ENCODE peak calls at places on chromosomes 13 and 19, in ten cellular contexts. H is coronary artery, Z is B cell, N is uterus, Q is upper lobe of right lung, X is lower leg skin, C is omental fat pad, K is fibroblast of lung, F is cardiac muscle cell, T is BE2C. M is an unnamed sample.

GRCh38 chr13:50608357-50608756 is 235.1 kb downstream of the DLEU7 start:
- DNase-seq in H (no peak), Z (no peak), N (peak), Q (no peak), X (no peak), C (no peak), K (peak), F (no peak), T (no peak), M (no peak)

GRCh38 chr13:78875792-78876580 is 217.0 kb upstream of the OBI1 start:
- DNase-seq in H (no peak), Z (no peak), N (no peak), Q (no peak), X (no peak), C (no peak), K (no peak), F (no peak), T (no peak), M (no peak)

GRCh38 chr19:43501661-43502418 is 2.7 kb downstream of the PHLDB3 start:
- DNase-seq in H (no peak), Z (no peak), N (peak), Q (no peak), X (no peak), C (no peak), K (no peak), F (no peak), T (no peak), M (no peak)

GRCh38 chr19:40858109-40858508 is 7.9 kb upstream of the CYP2A6 start:
- DNase-seq in H (no peak), Z (no peak), N (no peak), Q (no peak), X (no peak), C (no peak), K (no peak), F (no peak), T (no peak), M (no peak)

GRCh38 chr13:23657056-23657455 is 86.8 kb downstream of the TNFRSF19 start:
- DNase-seq in H (no peak), Z (no peak), N (no peak), Q (no peak), X (no peak), C (no peak), K (no peak), F (no peak), T (no peak), M (no peak)

GRCh38 chr13:21046203-21046602 is 15.2 kb downstream of the LATS2 start:
- DNase-seq in H (no peak), Z (no peak), N (no peak), Q (no peak), X (no peak), C (no peak), K (no peak), F (no peak), T (no peak), M (no peak)

GRCh38 chr19:7526093-7526929 is 3.9 kb downstream of the MCOLN1 start:
- DNase-seq in H (peak), Z (no peak), N (no peak), Q (no peak), X (peak), C (no peak), K (no peak), F (no peak), T (no peak), M (no peak)

GRCh38 chr13:24747248-24748151 is 16.5 kb upstream of the RNF17 start:
- DNase-seq in H (no peak), Z (no peak), N (no peak), Q (peak), X (peak), C (no peak), K (peak), F (peak), T (no peak), M (no peak)

GRCh38 chr13:76832258-76832988 is 53.8 kb downstream of the KCTD12 start:
- DNase-seq in H (no peak), Z (no peak), N (no peak), Q (no peak), X (no peak), C (no peak), K (no peak), F (no peak), T (no peak), M (no peak)

GRCh38 chr13:30257433-30258099 is 49.8 kb downstream of the KATNAL1 start:
- DNase-seq in H (no peak), Z (no peak), N (no peak), Q (no peak), X (no peak), C (no peak), K (no peak), F (no peak), T (no peak), M (no peak)

GRCh38 chr19:42440357-42441046 is 2.2 kb downstream of the CXCL17 start:
- DNase-seq in H (no peak), Z (peak), N (peak), Q (peak), X (peak), C (no peak), K (peak), F (peak), T (peak), M (peak)

GRCh38 chr13:24274452-24274971 is 34.9 kb upstream of the C1QTNF9 start:
- DNase-seq in H (peak), Z (peak), N (no peak), Q (peak), X (no peak), C (no peak), K (peak), F (peak), T (no peak), M (no peak)

GRCh38 chr19:48746738-48747575 is at the start of gene IZUMO1:
- DNase-seq in H (no peak), Z (peak), N (peak), Q (peak), X (peak), C (peak), K (peak), F (peak), T (peak), M (peak)

GRCh38 chr13:43132911-43133310 is 109.5 kb downstream of the DNAJC15 start:
- DNase-seq in H (no peak), Z (no peak), N (no peak), Q (no peak), X (no peak), C (no peak), K (no peak), F (no peak), T (peak), M (no peak)

GRCh38 chr19:36797786-36798108 is 25.1 kb upstream of the ZNF850 start:
- DNase-seq in H (no peak), Z (no peak), N (no peak), Q (no peak), X (no peak), C (no peak), K (no peak), F (no peak), T (no peak), M (no peak)

GRCh38 chr13:95497307-95497943 is 55.1 kb upstream of the CLDN10 start:
- DNase-seq in H (no peak), Z (no peak), N (no peak), Q (no peak), X (no peak), C (no peak), K (no peak), F (no peak), T (no peak), M (no peak)

GRCh38 chr19:46191356-46191755 is 38.2 kb upstream of the IGFL1 start:
- DNase-seq in H (no peak), Z (no peak), N (no peak), Q (no peak), X (no peak), C (no peak), K (no peak), F (no peak), T (no peak), M (no peak)

GRCh38 chr19:35155441-35155840 is 906 bp downstream of the FXYD5 start:
- DNase-seq in H (no peak), Z (no peak), N (no peak), Q (no peak), X (no peak), C (no peak), K (no peak), F (no peak), T (no peak), M (no peak)

GRCh38 chr19:51342631-51343569 is 961 bp upstream of the VSIG10L start:
- DNase-seq in H (no peak), Z (no peak), N (no peak), Q (no peak), X (no peak), C (no peak), K (no peak), F (no peak), T (no peak), M (no peak)

GRCh38 chr13:94947965-94948371 is 235.6 kb upstream of the SOX21 start:
- DNase-seq in H (no peak), Z (no peak), N (no peak), Q (no peak), X (no peak), C (no peak), K (no peak), F (no peak), T (no peak), M (no peak)

GRCh38 chr13:112574476-112575294 is 13.3 kb downstream of the TUBGCP3 start:
- DNase-seq in H (no peak), Z (no peak), N (no peak), Q (no peak), X (no peak), C (no peak), K (peak), F (no peak), T (no peak), M (no peak)

GRCh38 chr19:27776020-27776419 is 1436.9 kb downstream of the UQCRFS1 start:
- DNase-seq in H (no peak), Z (no peak), N (no peak), Q (no peak), X (no peak), C (no peak), K (peak), F (peak), T (peak), M (no peak)

GRCh38 chr19:16594131-16594586 is 21.9 kb upstream of the SLC35E1 start:
- DNase-seq in H (no peak), Z (peak), N (no peak), Q (no peak), X (no peak), C (no peak), K (no peak), F (no peak), T (no peak), M (no peak)
- TF ChIP-seq CTCF in H (no peak), Z (no peak), N (no peak), Q (no peak), X (no peak), C (no peak), K (no peak), F (no peak), T (no peak), M (no peak)

GRCh38 chr19:4210166-4210731 is 19.1 kb upstream of the EBI3 start:
- DNase-seq in H (no peak), Z (no peak), N (no peak), Q (no peak), X (no peak), C (no peak), K (no peak), F (no peak), T (no peak), M (no peak)

GRCh38 chr19:4208385-4209094 is 20.8 kb upstream of the EBI3 start:
- DNase-seq in H (no peak), Z (no peak), N (no peak), Q (no peak), X (no peak), C (no peak), K (no peak), F (peak), T (no peak), M (no peak)

GRCh38 chr19:4201798-4202197 is 19.3 kb downstream of the ANKRD24 start:
- DNase-seq in H (no peak), Z (no peak), N (no peak), Q (no peak), X (no peak), C (no peak), K (no peak), F (no peak), T (no peak), M (no peak)

GRCh38 chr19:4200940-4201542 is 18.6 kb downstream of the ANKRD24 start:
- DNase-seq in H (no peak), Z (no peak), N (no peak), Q (no peak), X (no peak), C (no peak), K (no peak), F (no peak), T (no peak), M (no peak)

DNA sequence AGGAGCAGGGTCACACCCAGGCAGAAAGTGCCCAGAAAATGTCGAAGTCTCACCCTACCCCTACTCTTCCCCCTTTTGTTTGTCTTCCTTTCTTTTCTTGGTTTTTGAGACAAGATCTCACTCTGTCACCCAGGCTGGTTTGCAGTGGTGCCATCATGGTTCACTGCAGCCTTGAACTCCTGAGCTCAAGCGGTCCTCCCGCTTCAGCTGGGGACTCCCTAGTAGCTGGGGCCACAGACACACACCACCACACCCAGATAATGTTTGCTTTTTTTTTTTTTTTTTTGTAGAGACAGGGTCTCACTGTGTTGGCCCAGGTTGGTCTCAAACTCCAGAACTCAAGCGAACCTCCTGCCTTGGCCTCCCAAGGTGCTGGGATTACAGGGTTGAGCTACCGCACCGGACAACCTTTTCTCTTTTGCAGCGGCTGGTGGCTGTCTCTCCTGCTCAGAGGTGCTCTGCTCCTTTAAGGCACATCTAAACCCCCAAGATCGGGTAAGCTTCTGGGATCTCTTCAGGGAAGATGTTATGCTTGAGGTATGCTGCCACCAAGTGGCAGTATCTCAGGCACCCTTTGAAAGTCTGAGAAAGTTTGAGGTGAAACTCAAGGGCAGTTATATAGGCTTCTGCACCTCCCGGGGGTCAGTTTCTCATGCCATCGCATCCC is 22.4 kb upstream of the EBI3 start:
- DNase-seq in H (no peak), Z (no peak), N (no peak), Q (no peak), X (no peak), C (no peak), K (peak), F (peak), T (no peak), M (no peak)
- TF ChIP-seq CTCF in H (no peak), Z (no peak), N (no peak), Q (no peak), X (no peak), C (no peak), K (peak), F (peak), T (peak), M (no peak)

DNA sequence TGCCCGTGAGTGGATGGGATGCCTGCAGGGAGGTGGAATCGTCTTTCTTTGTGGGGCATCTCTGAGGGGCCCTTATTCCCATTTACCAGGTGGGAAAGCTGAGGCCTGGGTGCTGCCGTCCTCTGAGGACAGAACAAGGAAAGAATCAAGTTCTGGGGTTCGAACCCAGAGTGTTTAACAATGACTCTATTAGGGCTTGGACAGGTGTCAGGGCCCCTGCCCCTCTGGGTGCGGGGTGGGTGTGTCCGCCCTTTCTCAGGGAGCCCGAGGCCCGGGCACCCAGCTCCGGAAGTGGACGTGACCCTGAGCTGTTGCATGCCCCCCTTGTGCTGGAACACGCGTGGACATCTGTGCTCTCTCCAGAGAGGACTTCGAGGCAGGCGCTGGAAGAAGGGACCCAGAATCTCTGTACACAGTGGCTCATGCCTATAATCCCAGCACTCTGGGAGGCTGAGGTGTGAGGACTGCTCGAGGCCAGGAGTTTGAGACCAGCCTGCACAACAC is 10.8 kb downstream of the NDUFA11 start:
- DNase-seq in H (no peak), Z (no peak), N (no peak), Q (no peak), X (no peak), C (no peak), K (no peak), F (no peak), T (no peak), M (no peak)
- TF ChIP-seq CTCF in H (no peak), Z (peak), N (no peak), Q (no peak), X (no peak), C (no peak), K (no peak), F (no peak), T (no peak), M (peak)

GRCh38 chr19:4360641-4361151 is 17.3 kb downstream of the MPND start:
- DNase-seq in H (no peak), Z (peak), N (no peak), Q (no peak), X (peak), C (no peak), K (peak), F (peak), T (no peak), M (no peak)

GRCh38 chr19:4361152-4362037 is 18.0 kb downstream of the MPND start:
- DNase-seq in H (no peak), Z (peak), N (no peak), Q (no peak), X (peak), C (no peak), K (peak), F (no peak), T (no peak), M (no peak)

GRCh38 chr19:4363571-4364304 is 20.4 kb downstream of the MPND start:
- DNase-seq in H (no peak), Z (no peak), N (no peak), Q (no peak), X (peak), C (no peak), K (no peak), F (no peak), T (no peak), M (no peak)

GRCh38 chr19:4362038-4362828 is 18.9 kb downstream of the MPND start:
- DNase-seq in H (no peak), Z (no peak), N (no peak), Q (no peak), X (peak), C (no peak), K (no peak), F (no peak), T (no peak), M (no peak)

DNA sequence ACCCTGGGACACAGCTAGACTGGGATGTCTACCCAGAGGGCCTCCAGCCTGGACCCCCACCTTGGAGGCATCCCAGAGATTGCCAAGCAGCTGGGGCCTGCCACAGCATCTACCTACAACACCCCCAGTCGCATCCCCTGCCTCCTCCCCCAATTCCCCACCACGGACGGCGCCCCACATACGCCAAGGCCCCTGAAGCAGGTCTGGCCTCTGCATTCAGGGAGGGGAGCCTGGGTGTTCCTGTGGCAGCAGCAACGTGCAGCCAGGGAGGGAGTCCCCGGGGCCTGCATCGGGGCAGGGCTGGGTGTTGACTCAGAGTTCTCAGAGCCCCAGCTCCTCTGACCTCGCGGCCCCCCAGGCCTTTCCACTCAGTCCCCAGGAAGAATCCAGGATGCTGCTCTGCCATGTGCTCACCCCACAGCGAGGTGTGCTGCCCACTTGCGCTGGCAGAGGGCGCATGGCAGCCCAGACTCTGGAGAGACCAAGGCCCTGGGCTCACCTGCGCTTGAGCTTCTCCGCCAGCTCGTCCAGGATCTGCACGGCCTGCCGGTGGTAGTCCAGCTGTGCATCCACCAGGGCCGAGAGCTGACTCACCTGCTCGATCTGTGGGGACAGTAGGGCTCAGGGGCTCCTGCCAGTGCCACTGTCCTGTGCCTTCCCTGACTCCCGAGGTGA is 19.6 kb downstream of the MPND start:
- DNase-seq in H (no peak), Z (peak), N (no peak), Q (no peak), X (peak), C (no peak), K (no peak), F (no peak), T (no peak), M (no peak)
- TF ChIP-seq CTCF in H (no peak), Z (no peak), N (no peak), Q (no peak), X (no peak), C (no peak), K (no peak), F (no peak), T (peak), M (no peak)

DNA sequence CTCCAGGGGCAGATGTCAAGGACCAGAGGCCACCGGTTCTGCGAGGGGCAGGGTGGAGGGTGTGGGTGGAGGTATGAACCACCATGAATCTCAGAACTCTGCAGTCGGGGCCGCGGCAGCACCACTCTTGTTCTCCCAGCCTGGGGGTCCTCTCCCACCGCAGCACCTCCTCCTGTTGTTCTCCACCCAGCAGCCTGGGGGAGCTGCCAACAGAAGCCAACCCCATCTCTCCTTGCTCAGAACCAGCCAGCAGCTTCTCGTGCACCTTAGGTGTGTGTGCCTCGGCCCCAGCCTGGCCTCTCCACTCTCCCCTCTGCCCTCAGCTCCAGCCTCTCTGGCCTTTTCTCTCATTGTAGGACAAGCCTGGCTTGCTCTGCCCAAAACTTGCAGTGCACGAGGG is 31.9 kb upstream of the CCNE1 start:
- DNase-seq in H (no peak), Z (no peak), N (no peak), Q (no peak), X (no peak), C (no peak), K (no peak), F (no peak), T (no peak), M (no peak)
- TF ChIP-seq CTCF in H (no peak), Z (no peak), N (no peak), Q (no peak), X (no peak), C (no peak), K (no peak), F (no peak), T (no peak), M (no peak)

GRCh38 chr19:13574933-13575332 is 68.7 kb upstream of the CACNA1A start:
- DNase-seq in H (no peak), Z (no peak), N (no peak), Q (no peak), X (no peak), C (no peak), K (no peak), F (peak), T (peak), M (no peak)
- TF ChIP-seq CTCF in H (no peak), Z (no peak), N (no peak), Q (no peak), X (no peak), C (no peak), K (peak), F (peak), T (peak), M (no peak)

DNA sequence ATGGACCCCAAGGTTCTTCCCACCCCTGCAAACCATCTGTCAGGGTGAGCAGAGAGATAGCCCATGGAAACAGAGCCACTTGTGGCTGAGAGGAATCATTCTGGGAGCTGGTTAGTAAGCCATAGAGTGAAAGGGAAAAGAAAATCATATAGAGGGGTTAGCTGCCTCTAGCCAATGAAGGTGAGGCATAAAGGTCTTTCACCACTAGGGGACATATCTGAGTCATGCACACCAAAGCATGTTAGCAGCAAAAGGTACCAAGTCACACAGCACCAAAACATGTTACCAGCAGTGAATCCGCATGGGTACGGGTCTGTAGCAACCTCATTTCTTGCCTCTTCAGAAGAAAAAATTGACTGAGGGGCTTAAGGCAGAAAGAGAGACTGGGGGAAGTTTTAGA is 76.7 kb upstream of the ZNF43 start:
- DNase-seq in H (no peak), Z (no peak), N (no peak), Q (no peak), X (no peak), C (no peak), K (no peak), F (no peak), T (no peak), M (no peak)
- TF ChIP-seq CTCF in H (no peak), Z (no peak), N (no peak), Q (no peak), X (no peak), C (no peak), K (no peak), F (no peak), T (peak), M (no peak)

M was measured in mesothelial cell of epicardium.